ENCODE peak calls at places on chromosomes 1 and 21, in eight cellular contexts. Y is heart left ventricle; Q is sciatic nerve; U is left kidney; D is GM23248; Z is cardiac fibroblast; P is stimulated activated CD4-positive, alpha-beta T cell treated with anti-CD3 and anti-CD28 coated beads, Interleukin-1b, Interleukin-23, amount 100 ng/mL, for 4 hours; V is GM04503. O is an unnamed sample.

GRCh38 chr1:206833741-206834140 is 31.7 kb upstream of the IL20 start:
- DNase-seq in Y (no peak), Q (no peak), U (peak; percentile 54), D (no peak), Z (no peak), P (no peak), V (no peak), O (no peak)

GRCh38 chr1:19664453-19665043 is at the start of gene HTR6:
- DNase-seq in Y (no peak), Q (no peak), U (peak; percentile 57), D (peak; percentile 35), Z (no peak), P (no peak), V (no peak), O (peak; percentile 77)

GRCh38 chr1:159996653-159997052 is 35.1 kb downstream of the PIGM start:
- DNase-seq in Y (no peak), Q (no peak), U (no peak), D (peak; percentile 95), Z (peak; percentile 79), P (no peak), V (peak; percentile 80), O (peak; percentile 87)

GRCh38 chr1:111998332-111998731 is 8.9 kb upstream of the KCND3 start:
- DNase-seq in Y (no peak), Q (no peak), U (no peak), D (no peak), Z (no peak), P (no peak), V (no peak), O (no peak)

GRCh38 chr1:24743404-24744211 is 1.6 kb upstream of the CLIC4 start:
- DNase-seq in Y (no peak), Q (no peak), U (peak; percentile 55), D (peak; percentile 91), Z (peak; percentile 80), P (no peak), V (no peak), O (peak; percentile 39)

GRCh38 chr1:77532641-77533040 is 149.8 kb downstream of the ZZZ3 start:
- DNase-seq in Y (no peak), Q (no peak), U (no peak), D (no peak), Z (no peak), P (no peak), V (no peak), O (no peak)

GRCh38 chr1:214219916-214220315 is 61.0 kb upstream of the SMYD2 start:
- DNase-seq in Y (no peak), Q (no peak), U (no peak), D (peak; percentile 9), Z (no peak), P (no peak), V (no peak), O (no peak)

GRCh38 chr1:174874337-174875053 is 125.3 kb upstream of the CACYBP start:
- DNase-seq in Y (no peak), Q (no peak), U (peak; percentile 26), D (no peak), Z (no peak), P (no peak), V (no peak), O (no peak)

GRCh38 chr1:87922885-87923284 is 594.2 kb downstream of the LMO4 start:
- DNase-seq in Y (no peak), Q (no peak), U (no peak), D (no peak), Z (no peak), P (no peak), V (no peak), O (no peak)

GRCh38 chr1:111719561-111720239 is 19.5 kb downstream of the INKA2 start:
- DNase-seq in Y (peak; percentile 85), Q (no peak), U (no peak), D (no peak), Z (peak; percentile 71), P (no peak), V (no peak), O (no peak)

GRCh38 chr1:9942399-9942938 is 722 bp downstream of the LZIC start:
- DNase-seq in Y (no peak), Q (no peak), U (peak; percentile 82), D (peak; percentile 84), Z (peak; percentile 76), P (no peak), V (peak; percentile 19), O (peak; percentile 75)

GRCh38 chr1:173016409-173016808 is 34.3 kb downstream of the TNFSF18 start:
- DNase-seq in Y (no peak), Q (no peak), U (peak; percentile 7), D (no peak), Z (no peak), P (no peak), V (no peak), O (no peak)

GRCh38 chr21:32426066-32426465 is 13.6 kb downstream of the EVA1C start:
- DNase-seq in Y (no peak), Q (no peak), U (no peak), D (no peak), Z (no peak), P (no peak), V (no peak), O (no peak)

GRCh38 chr1:54774820-54775498 is 10.6 kb upstream of the PARS2 start:
- DNase-seq in Y (no peak), Q (no peak), U (peak; percentile 76), D (peak; percentile 22), Z (peak; percentile 42), P (no peak), V (no peak), O (no peak)

GRCh38 chr1:234725177-234726132 is 115.5 kb upstream of the IRF2BP2 start:
- DNase-seq in Y (peak; percentile 63), Q (peak; percentile 68), U (peak; percentile 68), D (peak; percentile 18), Z (peak; percentile 62), P (peak; percentile 50), V (no peak), O (no peak)

GRCh38 chr1:183417691-183418491 is at the start of gene NMNAT2:
- DNase-seq in Y (no peak), Q (no peak), U (peak; percentile 65), D (peak; percentile 50), Z (peak; percentile 10), P (no peak), V (no peak), O (peak; percentile 37)

GRCh38 chr1:23960291-23960718 is 677 bp downstream of the PNRC2 start:
- DNase-seq in Y (no peak), Q (no peak), U (no peak), D (peak; percentile 70), Z (peak; percentile 52), P (no peak), V (no peak), O (peak; percentile 18)

GRCh38 chr1:2330511-2331199 is 60.7 kb downstream of the MORN1 start:
- DNase-seq in Y (peak; percentile 64), Q (no peak), U (peak; percentile 62), D (peak; percentile 96), Z (peak; percentile 87), P (no peak), V (peak; percentile 82), O (peak; percentile 96)

GRCh38 chr1:119711804-119712341 is at the start of gene PHGDH:
- DNase-seq in Y (peak; percentile 66), Q (peak; percentile 82), U (peak; percentile 96), D (peak; percentile 96), Z (peak; percentile 91), P (peak; percentile 18), V (peak; percentile 59), O (peak; percentile 96)

GRCh38 chr1:92960395-92961130 is 699 bp downstream of the DIPK1A start:
- DNase-seq in Y (peak; percentile 54), Q (peak; percentile 66), U (peak; percentile 88), D (peak; percentile 94), Z (peak; percentile 85), P (peak; percentile 44), V (peak; percentile 59), O (peak; percentile 80)

GRCh38 chr1:51642739-51643142 is 25.8 kb downstream of the OSBPL9 start:
- DNase-seq in Y (no peak), Q (no peak), U (peak; percentile 62), D (peak; percentile 94), Z (peak; percentile 95), P (no peak), V (peak; percentile 98), O (peak; percentile 72)

GRCh38 chr1:203547147-203547546 is 53.2 kb downstream of the OPTC start:
- DNase-seq in Y (no peak), Q (no peak), U (no peak), D (peak; percentile 29), Z (no peak), P (no peak), V (no peak), O (no peak)

GRCh38 chr21:27565418-27565817 is 598.5 kb upstream of the ADAMTS5 start:
- DNase-seq in Y (no peak), Q (no peak), U (no peak), D (no peak), Z (no peak), P (no peak), V (no peak), O (no peak)

GRCh38 chr1:116390195-116390594 is 17.2 kb downstream of the ATP1A1 start:
- DNase-seq in Y (no peak), Q (no peak), U (no peak), D (no peak), Z (no peak), P (no peak), V (no peak), O (no peak)

O was measured in GM03348.